ENCODE peak calls at places on chromosomes 12 and 14, in ten cellular contexts. L is heart right ventricle, T is breast epithelium, O is upper lobe of right lung, Q is HepG2, N is cardiac muscle cell, A is cardiac fibroblast, Y is bronchial epithelial cell, R is stomach, I is endothelial cell of umbilical vein. W is an unnamed sample.
A peak's percentile ranks its signal among the peaks of the same experiment; 100 is the strongest.

GRCh38 chr12:47989023-47989417 is 15.3 kb downstream of the COL2A1 start:
- DNase-seq in O (no peak), A (no peak), I (no peak), T (peak; percentile 46), R (no peak), Q (no peak), Y (no peak), N (no peak), L (no peak), W (no peak)

GRCh38 chr12:132596016-132596415 is 14.4 kb downstream of the LRCOL1 start:
- DNase-seq in N (peak; percentile 39), T (no peak), R (no peak), A (peak; percentile 44), I (no peak), Y (no peak), Q (no peak), O (no peak), L (no peak), W (no peak)

GRCh38 chr14:104103061-104104005 is 17.8 kb downstream of the ASPG start:
- DNase-seq in O (peak; percentile 68), A (no peak), N (no peak), Y (no peak), L (peak; percentile 11), I (no peak), R (no peak), Q (no peak), T (peak; percentile 41), W (no peak)

GRCh38 chr12:109758406-109759075 is 44.9 kb downstream of the FAM222A start:
- DNase-seq in Y (no peak), O (peak; percentile 46), Q (no peak), A (no peak), L (no peak), I (no peak), T (peak; percentile 31), R (peak; percentile 8), N (no peak), W (peak; percentile 33)

GRCh38 chr12:107263980-107264379 is 170.6 kb upstream of the CRY1 start:
- DNase-seq in L (no peak), I (no peak), N (no peak), T (no peak), R (no peak), A (no peak), Y (no peak), O (no peak), Q (no peak), W (no peak)

GRCh38 chr12:32681272-32681671 is 2.2 kb downstream of the DNM1L start:
- DNase-seq in T (no peak), N (no peak), L (no peak), O (no peak), A (no peak), I (no peak), R (no peak), Y (no peak), Q (no peak), W (no peak)

GRCh38 chr14:47539065-47539464 is 136.3 kb downstream of the MDGA2 start:
- DNase-seq in Y (peak; percentile 1), Q (peak; percentile 10), N (peak; percentile 29), A (no peak), L (no peak), T (no peak), I (peak; percentile 13), O (no peak), R (no peak), W (no peak)

GRCh38 chr12:126570571-126570970 is 1505.3 kb downstream of the AACS start:
- DNase-seq in Y (no peak), O (no peak), A (peak; percentile 33), N (no peak), L (no peak), Q (no peak), T (no peak), R (no peak), I (no peak), W (no peak)

GRCh38 chr14:24139272-24139934 is 2.0 kb downstream of the EMC9 start:
- DNase-seq in I (no peak), Q (peak; percentile 72), Y (no peak), R (no peak), T (no peak), L (no peak), N (no peak), A (no peak), O (no peak), W (no peak)
- H3K4me3 ChIP-seq in I (no peak overlapping the region), Q (peak overlapping the region; percentile 99), Y (no peak overlapping the region), R (peak overlapping the region; percentile 71), T (no peak overlapping the region), L (no peak overlapping the region), N (peak overlapping the region; percentile 70), A (no peak overlapping the region), O (peak overlapping the region; percentile 77), W (no peak overlapping the region)

GRCh38 chr12:6834254-6834653 is 6.0 kb downstream of the P3H3 start:
- DNase-seq in N (no peak), Q (no peak), L (no peak), A (no peak), O (no peak), T (no peak), R (no peak), I (no peak), Y (no peak), W (no peak)
- H3K4me3 ChIP-seq in N (no peak overlapping the region), Q (no peak overlapping the region), L (peak overlapping the region; percentile 53), A (no peak overlapping the region), O (no peak overlapping the region), T (no peak overlapping the region), R (no peak overlapping the region), I (no peak overlapping the region), Y (no peak overlapping the region), W (no peak overlapping the region)

GRCh38 chr14:100950024-100950423 is 46.5 kb upstream of the RTL1 start:
- DNase-seq in Y (peak; percentile 6), T (no peak), O (no peak), N (no peak), Q (no peak), I (peak; percentile 76), A (peak; percentile 15), R (no peak), L (no peak), W (no peak)

GRCh38 chr14:100944052-100944451 is 40.5 kb upstream of the RTL1 start:
- DNase-seq in O (no peak), Q (no peak), N (no peak), T (no peak), L (no peak), Y (no peak), I (no peak), A (no peak), R (no peak), W (no peak)
- H3K4me3 ChIP-seq in O (no peak overlapping the region), Q (no peak overlapping the region), N (no peak overlapping the region), T (no peak overlapping the region), L (no peak overlapping the region), Y (no peak overlapping the region), I (no peak overlapping the region), A (no peak overlapping the region), R (no peak overlapping the region), W (no peak overlapping the region)

GRCh38 chr12:58811346-58811745 is 109.0 kb downstream of the LRIG3 start:
- DNase-seq in R (no peak), Q (no peak), L (no peak), T (no peak), O (no peak), A (no peak), N (no peak), Y (no peak), I (no peak), W (no peak)
- H3K4me3 ChIP-seq in R (no peak overlapping the region), Q (no peak overlapping the region), L (no peak overlapping the region), T (no peak overlapping the region), O (no peak overlapping the region), A (no peak overlapping the region), N (no peak overlapping the region), Y (no peak overlapping the region), I (no peak overlapping the region), W (no peak overlapping the region)

GRCh38 chr12:2110841-2111566 is 58.2 kb downstream of the CACNA1C start:
- DNase-seq in L (no peak), I (no peak), O (peak; percentile 47), Y (no peak), T (no peak), Q (no peak), N (no peak), R (no peak), A (no peak), W (peak; percentile 46)
- H3K4me3 ChIP-seq in L (no peak overlapping the region), I (no peak overlapping the region), O (no peak overlapping the region), Y (no peak overlapping the region), T (no peak overlapping the region), Q (no peak overlapping the region), N (no peak overlapping the region), R (no peak overlapping the region), A (no peak overlapping the region), W (no peak overlapping the region)

W was measured in sigmoid colon.